ENCODE peak calls at places on chromosomes 13 and 19, in seven cellular contexts. One of them, this sample, is unnamed.

GRCh38 chr13:21465710-21466160 is 6.6 kb upstream of the ZDHHC20 start:
- DNase-seq in cardiac septum: no peak
- DNase-seq in Calu3: peak
- DNase-seq in GM12865: no peak
- DNase-seq in hepatocyte: peak
- DNase-seq in activated CD4-positive, alpha-beta T cell treated with anti-CD3 and anti-CD28 coated beads, Interleukin-2, amount 50 U/mL, for 48 hours: no peak
- DNase-seq in CD4-positive, CD25-positive, alpha-beta regulatory T cell: no peak
- DNase-seq in this sample: no peak

GRCh38 chr19:45821103-45821521 is 6.0 kb upstream of the RSPH6A start:
- DNase-seq in activated CD4-positive, alpha-beta T cell treated with anti-CD3 and anti-CD28 coated beads, Interleukin-2, amount 50 U/mL, for 48 hours: no peak
- DNase-seq in Calu3: no peak
- DNase-seq in cardiac septum: no peak
- DNase-seq in CD4-positive, CD25-positive, alpha-beta regulatory T cell: no peak
- DNase-seq in GM12865: no peak
- DNase-seq in hepatocyte: no peak
- DNase-seq in this sample: no peak

GRCh38 chr19:50725218-50725931 is 2.2 kb downstream of the CLEC11A start:
- DNase-seq in activated CD4-positive, alpha-beta T cell treated with anti-CD3 and anti-CD28 coated beads, Interleukin-2, amount 50 U/mL, for 48 hours: no peak
- DNase-seq in cardiac septum: peak
- DNase-seq in CD4-positive, CD25-positive, alpha-beta regulatory T cell: no peak
- DNase-seq in hepatocyte: no peak
- DNase-seq in Calu3: no peak
- DNase-seq in GM12865: no peak
- DNase-seq in this sample: no peak

GRCh38 chr19:14774373-14774772 is 4.0 kb downstream of the ADGRE2 start:
- DNase-seq in activated CD4-positive, alpha-beta T cell treated with anti-CD3 and anti-CD28 coated beads, Interleukin-2, amount 50 U/mL, for 48 hours: no peak
- DNase-seq in cardiac septum: no peak
- DNase-seq in GM12865: no peak
- DNase-seq in CD4-positive, CD25-positive, alpha-beta regulatory T cell: no peak
- DNase-seq in hepatocyte: no peak
- DNase-seq in Calu3: no peak
- DNase-seq in this sample: no peak

GRCh38 chr19:13983213-13983889 is 22.8 kb downstream of the RFX1 start:
- DNase-seq in cardiac septum: no peak
- DNase-seq in Calu3: no peak
- DNase-seq in hepatocyte: no peak
- DNase-seq in CD4-positive, CD25-positive, alpha-beta regulatory T cell: peak
- DNase-seq in GM12865: no peak
- DNase-seq in activated CD4-positive, alpha-beta T cell treated with anti-CD3 and anti-CD28 coated beads, Interleukin-2, amount 50 U/mL, for 48 hours: no peak
- DNase-seq in this sample: no peak

GRCh38 chr19:52602931-52603330 is 32.8 kb downstream of the ZNF701 start:
- DNase-seq in activated CD4-positive, alpha-beta T cell treated with anti-CD3 and anti-CD28 coated beads, Interleukin-2, amount 50 U/mL, for 48 hours: no peak
- DNase-seq in hepatocyte: no peak
- DNase-seq in CD4-positive, CD25-positive, alpha-beta regulatory T cell: no peak
- DNase-seq in GM12865: no peak
- DNase-seq in cardiac septum: no peak
- DNase-seq in Calu3: no peak
- DNase-seq in this sample: no peak

GRCh38 chr19:29887498-29887897 is 54.5 kb upstream of the URI1 start:
- DNase-seq in CD4-positive, CD25-positive, alpha-beta regulatory T cell: peak
- DNase-seq in hepatocyte: peak
- DNase-seq in cardiac septum: no peak
- DNase-seq in GM12865: no peak
- DNase-seq in Calu3: no peak
- DNase-seq in activated CD4-positive, alpha-beta T cell treated with anti-CD3 and anti-CD28 coated beads, Interleukin-2, amount 50 U/mL, for 48 hours: no peak
- DNase-seq in this sample: no peak

GRCh38 chr13:41780736-41781708 is 179.9 kb downstream of the VWA8 start:
- DNase-seq in CD4-positive, CD25-positive, alpha-beta regulatory T cell: no peak
- DNase-seq in cardiac septum: no peak
- DNase-seq in activated CD4-positive, alpha-beta T cell treated with anti-CD3 and anti-CD28 coated beads, Interleukin-2, amount 50 U/mL, for 48 hours: no peak
- DNase-seq in Calu3: no peak
- DNase-seq in GM12865: no peak
- DNase-seq in hepatocyte: no peak
- DNase-seq in this sample: no peak

GRCh38 chr13:67367385-67367784 is 137.2 kb upstream of the PCDH9 start:
- DNase-seq in hepatocyte: no peak
- DNase-seq in cardiac septum: no peak
- DNase-seq in GM12865: no peak
- DNase-seq in activated CD4-positive, alpha-beta T cell treated with anti-CD3 and anti-CD28 coated beads, Interleukin-2, amount 50 U/mL, for 48 hours: no peak
- DNase-seq in Calu3: no peak
- DNase-seq in CD4-positive, CD25-positive, alpha-beta regulatory T cell: no peak
- DNase-seq in this sample: no peak

GRCh38 chr19:7861619-7862412 is 12.4 kb downstream of the PRR36 start:
- DNase-seq in CD4-positive, CD25-positive, alpha-beta regulatory T cell: no peak
- DNase-seq in hepatocyte: no peak
- DNase-seq in cardiac septum: no peak
- DNase-seq in GM12865: no peak
- DNase-seq in activated CD4-positive, alpha-beta T cell treated with anti-CD3 and anti-CD28 coated beads, Interleukin-2, amount 50 U/mL, for 48 hours: no peak
- DNase-seq in Calu3: no peak
- DNase-seq in this sample: no peak

GRCh38 chr13:101915755-101916107 is 463.3 kb downstream of the ITGBL1 start:
- DNase-seq in Calu3: no peak
- DNase-seq in activated CD4-positive, alpha-beta T cell treated with anti-CD3 and anti-CD28 coated beads, Interleukin-2, amount 50 U/mL, for 48 hours: no peak
- DNase-seq in hepatocyte: no peak
- DNase-seq in GM12865: no peak
- DNase-seq in cardiac septum: no peak
- DNase-seq in CD4-positive, CD25-positive, alpha-beta regulatory T cell: no peak
- DNase-seq in this sample: no peak

GRCh38 chr13:59368652-59369051 is 795.1 kb downstream of the DIAPH3 start:
- DNase-seq in activated CD4-positive, alpha-beta T cell treated with anti-CD3 and anti-CD28 coated beads, Interleukin-2, amount 50 U/mL, for 48 hours: no peak
- DNase-seq in CD4-positive, CD25-positive, alpha-beta regulatory T cell: no peak
- DNase-seq in GM12865: no peak
- DNase-seq in hepatocyte: no peak
- DNase-seq in cardiac septum: no peak
- DNase-seq in Calu3: no peak
- DNase-seq in this sample: no peak

GRCh38 chr19:47433121-47433520 is 13.8 kb upstream of the MEIS3 start:
- DNase-seq in CD4-positive, CD25-positive, alpha-beta regulatory T cell: peak
- DNase-seq in cardiac septum: no peak
- DNase-seq in hepatocyte: no peak
- DNase-seq in Calu3: no peak
- DNase-seq in GM12865: no peak
- DNase-seq in activated CD4-positive, alpha-beta T cell treated with anti-CD3 and anti-CD28 coated beads, Interleukin-2, amount 50 U/mL, for 48 hours: no peak
- DNase-seq in this sample: no peak

GRCh38 chr13:79749985-79750551 is 269.1 kb downstream of the NDFIP2 start:
- DNase-seq in CD4-positive, CD25-positive, alpha-beta regulatory T cell: no peak
- DNase-seq in activated CD4-positive, alpha-beta T cell treated with anti-CD3 and anti-CD28 coated beads, Interleukin-2, amount 50 U/mL, for 48 hours: no peak
- DNase-seq in GM12865: no peak
- DNase-seq in hepatocyte: peak
- DNase-seq in cardiac septum: no peak
- DNase-seq in Calu3: no peak
- DNase-seq in this sample: no peak

GRCh38 chr13:100131863-100132574 is 43.1 kb downstream of the PCCA start:
- DNase-seq in CD4-positive, CD25-positive, alpha-beta regulatory T cell: peak
- DNase-seq in Calu3: no peak
- DNase-seq in hepatocyte: peak
- DNase-seq in cardiac septum: no peak
- DNase-seq in activated CD4-positive, alpha-beta T cell treated with anti-CD3 and anti-CD28 coated beads, Interleukin-2, amount 50 U/mL, for 48 hours: no peak
- DNase-seq in GM12865: peak
- DNase-seq in this sample: no peak

GRCh38 chr19:17406887-17407196 is 1.4 kb upstream of the BST2 start:
- DNase-seq in GM12865: peak
- DNase-seq in activated CD4-positive, alpha-beta T cell treated with anti-CD3 and anti-CD28 coated beads, Interleukin-2, amount 50 U/mL, for 48 hours: no peak
- DNase-seq in cardiac septum: no peak
- DNase-seq in Calu3: no peak
- DNase-seq in CD4-positive, CD25-positive, alpha-beta regulatory T cell: no peak
- DNase-seq in hepatocyte: no peak
- DNase-seq in this sample: no peak

GRCh38 chr19:35868172-35868822 is at the start of gene APLP1:
- DNase-seq in GM12865: peak
- DNase-seq in activated CD4-positive, alpha-beta T cell treated with anti-CD3 and anti-CD28 coated beads, Interleukin-2, amount 50 U/mL, for 48 hours: peak
- DNase-seq in CD4-positive, CD25-positive, alpha-beta regulatory T cell: peak
- DNase-seq in hepatocyte: peak
- DNase-seq in cardiac septum: peak
- DNase-seq in Calu3: peak
- DNase-seq in this sample: no peak

GRCh38 chr13:92901739-92902138 is 324.9 kb upstream of the GPC6 start:
- DNase-seq in activated CD4-positive, alpha-beta T cell treated with anti-CD3 and anti-CD28 coated beads, Interleukin-2, amount 50 U/mL, for 48 hours: no peak
- DNase-seq in GM12865: peak
- DNase-seq in Calu3: no peak
- DNase-seq in cardiac septum: no peak
- DNase-seq in CD4-positive, CD25-positive, alpha-beta regulatory T cell: no peak
- DNase-seq in hepatocyte: no peak
- DNase-seq in this sample: no peak

GRCh38 chr19:40416918-40417713 is 3.9 kb upstream of the PRX start:
- DNase-seq in GM12865: peak
- DNase-seq in Calu3: peak
- DNase-seq in CD4-positive, CD25-positive, alpha-beta regulatory T cell: no peak
- DNase-seq in hepatocyte: no peak
- DNase-seq in cardiac septum: peak
- DNase-seq in activated CD4-positive, alpha-beta T cell treated with anti-CD3 and anti-CD28 coated beads, Interleukin-2, amount 50 U/mL, for 48 hours: no peak
- DNase-seq in this sample: no peak

GRCh38 chr13:24292476-24292875 is 16.9 kb upstream of the C1QTNF9 start:
- DNase-seq in hepatocyte: no peak
- DNase-seq in Calu3: no peak
- DNase-seq in activated CD4-positive, alpha-beta T cell treated with anti-CD3 and anti-CD28 coated beads, Interleukin-2, amount 50 U/mL, for 48 hours: no peak
- DNase-seq in cardiac septum: no peak
- DNase-seq in GM12865: no peak
- DNase-seq in CD4-positive, CD25-positive, alpha-beta regulatory T cell: no peak
- DNase-seq in this sample: no peak

GRCh38 chr13:21012841-21013681 is 48.3 kb downstream of the LATS2 start:
- DNase-seq in GM12865: no peak
- DNase-seq in CD4-positive, CD25-positive, alpha-beta regulatory T cell: no peak
- DNase-seq in activated CD4-positive, alpha-beta T cell treated with anti-CD3 and anti-CD28 coated beads, Interleukin-2, amount 50 U/mL, for 48 hours: no peak
- DNase-seq in hepatocyte: no peak
- DNase-seq in Calu3: no peak
- DNase-seq in cardiac septum: peak
- DNase-seq in this sample: no peak

GRCh38 chr13:32811297-32811800 is 204.9 kb upstream of the KL start:
- DNase-seq in activated CD4-positive, alpha-beta T cell treated with anti-CD3 and anti-CD28 coated beads, Interleukin-2, amount 50 U/mL, for 48 hours: no peak
- DNase-seq in Calu3: no peak
- DNase-seq in CD4-positive, CD25-positive, alpha-beta regulatory T cell: peak
- DNase-seq in cardiac septum: no peak
- DNase-seq in GM12865: peak
- DNase-seq in hepatocyte: peak
- DNase-seq in this sample: no peak

GRCh38 chr13:76293346-76293745 is 592.9 kb downstream of the KCTD12 start:
- DNase-seq in activated CD4-positive, alpha-beta T cell treated with anti-CD3 and anti-CD28 coated beads, Interleukin-2, amount 50 U/mL, for 48 hours: no peak
- DNase-seq in GM12865: no peak
- DNase-seq in cardiac septum: no peak
- DNase-seq in Calu3: no peak
- DNase-seq in CD4-positive, CD25-positive, alpha-beta regulatory T cell: no peak
- DNase-seq in hepatocyte: no peak
- DNase-seq in this sample: no peak

GRCh38 chr13:80336335-80336734 is 4.6 kb downstream of the SPRY2 start:
- DNase-seq in activated CD4-positive, alpha-beta T cell treated with anti-CD3 and anti-CD28 coated beads, Interleukin-2, amount 50 U/mL, for 48 hours: no peak
- DNase-seq in hepatocyte: no peak
- DNase-seq in Calu3: no peak
- DNase-seq in CD4-positive, CD25-positive, alpha-beta regulatory T cell: no peak
- DNase-seq in cardiac septum: no peak
- DNase-seq in GM12865: no peak
- DNase-seq in this sample: no peak

GRCh38 chr19:17739121-17739875 is 12.0 kb upstream of the FCHO1 start:
- DNase-seq in Calu3: no peak
- DNase-seq in CD4-positive, CD25-positive, alpha-beta regulatory T cell: no peak
- DNase-seq in GM12865: peak
- DNase-seq in cardiac septum: no peak
- DNase-seq in activated CD4-positive, alpha-beta T cell treated with anti-CD3 and anti-CD28 coated beads, Interleukin-2, amount 50 U/mL, for 48 hours: no peak
- DNase-seq in hepatocyte: no peak
- DNase-seq in this sample: peak

GRCh38 chr13:113625965-113626661 is 31.9 kb downstream of the ATP4B start:
- DNase-seq in CD4-positive, CD25-positive, alpha-beta regulatory T cell: no peak
- DNase-seq in hepatocyte: no peak
- DNase-seq in cardiac septum: peak
- DNase-seq in activated CD4-positive, alpha-beta T cell treated with anti-CD3 and anti-CD28 coated beads, Interleukin-2, amount 50 U/mL, for 48 hours: no peak
- DNase-seq in Calu3: no peak
- DNase-seq in GM12865: no peak
- DNase-seq in this sample: no peak

GRCh38 chr19:7869453-7869909 is 4.7 kb downstream of the PRR36 start:
- DNase-seq in CD4-positive, CD25-positive, alpha-beta regulatory T cell: peak
- DNase-seq in hepatocyte: peak
- DNase-seq in GM12865: peak
- DNase-seq in cardiac septum: no peak
- DNase-seq in activated CD4-positive, alpha-beta T cell treated with anti-CD3 and anti-CD28 coated beads, Interleukin-2, amount 50 U/mL, for 48 hours: peak
- DNase-seq in Calu3: peak
- DNase-seq in this sample: peak